ENCODE peak calls at places on chromosomes 6 and 20, in four cellular contexts. One of them, this sample, is unnamed. For H4K20me1, the result is how much of the 10 kb centered on the place peaks cover.

GRCh38 chr20:42432485-42432884 is 757.2 kb downstream of the PTPRT start:
- DNase-seq in HCT116: no peak
- DNase-seq in hepatocyte: no peak
- DNase-seq in neural progenitor cell: no peak
- DNase-seq in this sample: no peak

GRCh38 chr6:13014551-13015378 is 298.2 kb downstream of the PHACTR1 start:
- DNase-seq in hepatocyte: peak
- DNase-seq in neural progenitor cell: peak
- DNase-seq in HCT116: no peak
- DNase-seq in this sample: peak

GRCh38 chr6:32086661-32087573 is 22.2 kb downstream of the TNXB start:
- DNase-seq in neural progenitor cell: no peak
- DNase-seq in HCT116: no peak
- DNase-seq in hepatocyte: no peak
- DNase-seq in this sample: peak

GRCh38 chr20:61056627-61057312 is 195.3 kb upstream of the CDH4 start:
- DNase-seq in HCT116: no peak
- DNase-seq in hepatocyte: no peak
- DNase-seq in neural progenitor cell: no peak
- DNase-seq in this sample: no peak

GRCh38 chr20:53739799-53740785 is 146.5 kb upstream of the ZNF217 start:
- DNase-seq in HCT116: no peak
- DNase-seq in neural progenitor cell: no peak
- DNase-seq in hepatocyte: no peak
- DNase-seq in this sample: peak

GRCh38 chr6:154960299-154960796 is 34.8 kb upstream of the TIAM2 start:
- DNase-seq in hepatocyte: peak
- DNase-seq in HCT116: no peak
- DNase-seq in neural progenitor cell: no peak
- DNase-seq in this sample: no peak

GRCh38 chr6:54083301-54083700 is 27.9 kb upstream of the MLIP start:
- DNase-seq in neural progenitor cell: no peak
- DNase-seq in HCT116: no peak
- DNase-seq in hepatocyte: no peak
- DNase-seq in this sample: no peak

GRCh38 chr20:50333856-50334255 is 143.2 kb downstream of the CEBPB start:
- DNase-seq in hepatocyte: no peak
- DNase-seq in HCT116: no peak
- DNase-seq in neural progenitor cell: no peak
- DNase-seq in this sample: peak

GRCh38 chr6:129497591-129498555 is 212.1 kb downstream of the ARHGAP18 start:
- DNase-seq in HCT116: no peak
- DNase-seq in hepatocyte: no peak
- DNase-seq in neural progenitor cell: no peak
- DNase-seq in this sample: peak

GRCh38 chr6:54072708-54073313 is 38.4 kb upstream of the MLIP start:
- DNase-seq in hepatocyte: no peak
- DNase-seq in neural progenitor cell: no peak
- DNase-seq in HCT116: no peak
- DNase-seq in this sample: no peak

GRCh38 chr6:127641905-127642304 is 64.9 kb downstream of the C6orf58 start:
- DNase-seq in hepatocyte: peak
- DNase-seq in neural progenitor cell: peak
- DNase-seq in HCT116: peak
- DNase-seq in this sample: peak

GRCh38 chr6:37679539-37680476 is 17.9 kb downstream of the MDGA1 start:
- DNase-seq in hepatocyte: no peak
- DNase-seq in HCT116: no peak
- DNase-seq in neural progenitor cell: no peak
- DNase-seq in this sample: no peak

GRCh38 chr20:40843251-40843650 is 154.2 kb upstream of the MAFB start:
- DNase-seq in hepatocyte: no peak
- DNase-seq in HCT116: no peak
- DNase-seq in neural progenitor cell: no peak
- DNase-seq in this sample: no peak

GRCh38 chr6:5278571-5279120 is 17.3 kb downstream of the FARS2 start:
- DNase-seq in neural progenitor cell: no peak
- DNase-seq in hepatocyte: no peak
- DNase-seq in HCT116: no peak
- DNase-seq in this sample: no peak

GRCh38 chr6:100664274-100665040 is 199.7 kb upstream of the SIM1 start:
- DNase-seq in HCT116: no peak
- DNase-seq in neural progenitor cell: peak
- DNase-seq in hepatocyte: peak
- DNase-seq in this sample: peak

GRCh38 chr6:4510317-4510716 is 265.9 kb upstream of the CDYL start:
- DNase-seq in HCT116: no peak
- DNase-seq in neural progenitor cell: no peak
- DNase-seq in hepatocyte: no peak
- DNase-seq in this sample: no peak

GRCh38 chr6:46781478-46782378 is 11.5 kb upstream of the MEP1A start:
- DNase-seq in neural progenitor cell: peak
- DNase-seq in HCT116: peak
- DNase-seq in hepatocyte: peak
- DNase-seq in this sample: peak

GRCh38 chr20:47973519-47974233 is 188.4 kb upstream of the SULF2 start:
- DNase-seq in HCT116: no peak
- DNase-seq in hepatocyte: no peak
- DNase-seq in neural progenitor cell: peak
- DNase-seq in this sample: no peak

GRCh38 chr6:131602913-131603312 is 25.1 kb downstream of the MED23 start:
- DNase-seq in hepatocyte: peak
- DNase-seq in neural progenitor cell: no peak
- DNase-seq in HCT116: no peak
- DNase-seq in this sample: peak

GRCh38 chr6:164163239-164163638 is 748.7 kb downstream of the QKI start:
- DNase-seq in neural progenitor cell: no peak
- DNase-seq in hepatocyte: no peak
- DNase-seq in HCT116: no peak
- DNase-seq in this sample: no peak

GRCh38 chr6:16762265-16762546 is 946 bp upstream of the ATXN1 start:
- DNase-seq in neural progenitor cell: no peak
- DNase-seq in hepatocyte: no peak
- DNase-seq in HCT116: no peak
- DNase-seq in this sample: peak

GRCh38 chr6:87152528-87152950 is 2.8 kb upstream of the ZNF292 start:
- DNase-seq in hepatocyte: peak
- DNase-seq in neural progenitor cell: peak
- DNase-seq in HCT116: no peak
- DNase-seq in this sample: no peak

GRCh38 chr20:49052334-49052733 is 6.2 kb downstream of the CSE1L start:
- DNase-seq in hepatocyte: no peak
- DNase-seq in neural progenitor cell: no peak
- DNase-seq in HCT116: no peak
- DNase-seq in this sample: peak

GRCh38 chr20:37886851-37887297 is 16.1 kb upstream of the VSTM2L start:
- DNase-seq in HCT116: no peak
- DNase-seq in neural progenitor cell: no peak
- DNase-seq in hepatocyte: no peak
- DNase-seq in this sample: no peak

GRCh38 chr20:22106308-22106938 is 401.0 kb downstream of the PAX1 start:
- DNase-seq in neural progenitor cell: peak
- DNase-seq in HCT116: no peak
- DNase-seq in hepatocyte: peak
- DNase-seq in this sample: peak

GRCh38 chr6:150527100-150527499 is 72.6 kb upstream of the PLEKHG1 start:
- DNase-seq in hepatocyte: no peak
- DNase-seq in HCT116: no peak
- DNase-seq in neural progenitor cell: no peak
- DNase-seq in this sample: peak

GRCh38 chr6:104118274-104118673 is 741.4 kb downstream of the HACE1 start:
- DNase-seq in hepatocyte: no peak
- DNase-seq in neural progenitor cell: no peak
- DNase-seq in HCT116: peak
- DNase-seq in this sample: peak

GRCh38 chr20:3477861-3478544 is 7.2 kb downstream of the ATRN start:
- DNase-seq in neural progenitor cell: no peak
- DNase-seq in HCT116: no peak
- DNase-seq in hepatocyte: no peak
- DNase-seq in this sample: no peak

GRCh38 chr6:87561012-87561411 is 28.8 kb downstream of the RARS2 start:
- DNase-seq in hepatocyte: no peak
- DNase-seq in neural progenitor cell: no peak
- DNase-seq in HCT116: no peak
- DNase-seq in this sample: no peak

GRCh38 chr6:46453756-46454316 is 37.4 kb downstream of the RCAN2 start:
- DNase-seq in hepatocyte: no peak
- DNase-seq in neural progenitor cell: no peak
- DNase-seq in HCT116: no peak
- DNase-seq in this sample: peak

GRCh38 chr6:82073484-82073883 is 174.1 kb downstream of the IBTK start:
- DNase-seq in neural progenitor cell: peak
- DNase-seq in HCT116: no peak
- DNase-seq in hepatocyte: no peak
- DNase-seq in this sample: no peak

GRCh38 chr6:159766923-159767322 is 5.1 kb downstream of the ACAT2 start:
- DNase-seq in neural progenitor cell: no peak
- DNase-seq in HCT116: no peak
- DNase-seq in hepatocyte: no peak
- DNase-seq in this sample: peak

DNA sequence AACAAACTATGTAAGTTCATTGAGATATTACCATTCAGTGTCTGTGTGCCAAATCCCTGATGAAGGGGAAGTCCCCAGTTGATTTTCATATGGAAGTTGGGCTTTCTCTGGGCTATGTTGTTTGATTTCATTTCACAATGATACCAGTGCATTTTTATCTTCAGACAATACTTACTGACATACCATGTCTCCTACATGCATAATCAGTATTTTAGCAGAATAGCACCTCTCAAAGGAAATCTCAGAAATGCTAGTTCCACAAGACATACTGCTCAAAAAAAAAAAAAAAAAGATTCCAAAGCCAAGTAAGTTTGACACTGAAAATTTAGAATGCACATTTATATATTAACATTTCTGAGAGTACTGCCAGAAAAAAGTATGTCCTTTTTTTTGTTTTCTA is 168.8 kb upstream of the RNF217 start:
- DNase-seq in hepatocyte: no peak
- DNase-seq in neural progenitor cell: no peak
- DNase-seq in HCT116: no peak
- DNase-seq in this sample: no peak
- H4K20me1 ChIP-seq in hepatocyte: under half
- H4K20me1 ChIP-seq in neural progenitor cell: under half
- H4K20me1 ChIP-seq in HCT116: under half
- H4K20me1 ChIP-seq in this sample: under half

GRCh38 chr6:156310701-156311100 is 466.5 kb upstream of the ARID1B start:
- DNase-seq in neural progenitor cell: no peak
- DNase-seq in HCT116: no peak
- DNase-seq in hepatocyte: no peak
- DNase-seq in this sample: no peak

GRCh38 chr6:156313037-156313436 is 464.1 kb upstream of the ARID1B start:
- DNase-seq in HCT116: no peak
- DNase-seq in hepatocyte: no peak
- DNase-seq in neural progenitor cell: no peak
- DNase-seq in this sample: no peak

GRCh38 chr6:156316613-156317012 is 460.6 kb upstream of the ARID1B start:
- DNase-seq in neural progenitor cell: no peak
- DNase-seq in hepatocyte: no peak
- DNase-seq in HCT116: no peak
- DNase-seq in this sample: no peak
- TF ChIP-seq EZH2phosphoT487 in neural progenitor cell: no peak
- TF ChIP-seq EZH2phosphoT487 in hepatocyte: no peak
- TF ChIP-seq EZH2phosphoT487 in HCT116: no peak
- TF ChIP-seq EZH2phosphoT487 in this sample: no peak

DNA sequence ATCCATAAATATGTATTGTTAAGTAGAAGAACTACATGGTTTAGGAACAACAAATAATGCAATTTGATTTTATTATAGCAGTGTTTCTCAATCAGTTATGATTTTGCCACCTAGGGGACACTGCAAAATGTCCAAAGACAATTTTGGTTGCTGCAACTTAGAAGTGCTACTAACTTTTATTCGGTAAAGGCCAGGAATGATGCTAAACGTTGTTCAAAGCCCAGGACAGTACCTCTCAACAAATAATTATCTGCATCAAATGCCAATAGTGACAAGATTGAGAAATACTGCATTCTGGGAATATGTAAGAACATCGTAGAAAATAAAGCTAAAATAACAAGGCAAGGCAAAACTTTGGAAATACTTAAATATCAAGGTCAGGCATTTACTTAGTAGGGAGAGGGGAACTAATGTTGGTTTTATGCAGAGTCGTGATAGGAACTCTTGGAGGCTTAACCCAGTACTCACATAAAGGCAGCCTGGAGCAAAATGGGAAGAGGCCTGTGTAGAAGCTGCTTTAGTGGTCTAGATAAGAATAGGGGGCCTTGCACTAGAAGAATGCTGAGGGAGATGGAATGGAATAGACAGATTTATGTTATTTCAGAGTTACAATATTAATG is 687.1 kb upstream of the CITED2 start:
- DNase-seq in hepatocyte: no peak
- DNase-seq in neural progenitor cell: no peak
- DNase-seq in HCT116: no peak
- DNase-seq in this sample: no peak
- H2AFZ ChIP-seq in hepatocyte: no peak
- H2AFZ ChIP-seq in neural progenitor cell: no peak
- H2AFZ ChIP-seq in HCT116: no peak
- H2AFZ ChIP-seq in this sample: no peak

DNA sequence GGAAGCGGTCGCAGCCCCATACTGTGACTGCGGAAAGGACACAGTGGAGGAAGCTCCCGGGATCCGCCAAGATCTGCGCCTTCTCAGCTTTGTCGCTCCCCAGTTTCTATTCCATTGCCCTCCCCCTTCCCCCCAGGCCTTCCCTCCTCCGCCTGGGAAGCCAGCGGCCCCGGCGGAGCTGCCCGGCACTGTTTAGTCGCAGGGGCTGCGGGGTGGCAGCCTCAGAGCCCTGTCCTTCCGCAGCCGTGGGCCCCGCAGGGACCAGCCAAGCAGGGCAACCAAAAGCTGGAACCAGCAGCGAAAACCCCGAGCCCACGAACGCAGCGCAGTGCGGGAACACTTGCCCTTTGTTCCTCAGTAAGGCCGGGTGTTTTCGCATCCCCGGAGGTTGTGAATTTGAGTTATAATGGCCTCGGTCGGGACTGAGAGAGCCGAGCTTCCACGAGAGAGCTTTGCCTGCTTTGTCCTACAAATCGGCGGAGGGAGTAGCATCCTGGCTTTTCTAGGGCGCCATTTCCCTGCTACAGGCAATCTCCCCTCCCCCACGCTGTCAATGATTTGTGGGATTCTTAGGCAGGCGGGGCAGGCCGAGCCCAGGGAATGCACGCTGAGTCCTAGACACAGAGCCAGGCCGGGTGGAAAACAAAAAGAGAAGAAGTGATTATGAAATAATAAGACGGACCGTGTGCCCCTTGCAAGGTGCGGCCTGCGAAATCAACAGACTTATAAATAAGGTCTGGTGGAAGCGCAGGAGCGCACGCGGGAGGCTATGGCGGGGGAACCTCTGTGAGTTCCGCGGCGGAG is 4.0 kb upstream of the TUBB2B start:
- DNase-seq in HCT116: no peak
- DNase-seq in neural progenitor cell: peak
- DNase-seq in hepatocyte: peak
- DNase-seq in this sample: peak
- H4K20me1 ChIP-seq in HCT116: under half
- H4K20me1 ChIP-seq in neural progenitor cell: under half
- H4K20me1 ChIP-seq in hepatocyte: under half
- H4K20me1 ChIP-seq in this sample: under half